ENCODE peak calls at places on chromosomes 2 and 18, in five cellular contexts. Q is HCT116, C is hepatocyte, X is neural progenitor cell, O is GM23338. A is an unnamed sample.

GRCh38 chr2:143121957-143122356 is 7.3 kb upstream of the ARHGAP15 start:
- DNase-seq in Q (no peak), C (no peak), X (no peak), O (no peak), A (no peak)

GRCh38 chr2:45918816-45919655 is 267.6 kb downstream of the PRKCE start:
- DNase-seq in Q (no peak), C (no peak), X (no peak), O (no peak), A (no peak)

GRCh38 chr18:61942072-61942471 is 49.3 kb upstream of the RNF152 start:
- DNase-seq in Q (no peak), C (no peak), X (no peak), O (no peak), A (no peak)

GRCh38 chr2:148130571-148130970 is 109.7 kb downstream of the MBD5 start:
- DNase-seq in Q (no peak), C (peak; percentile 36), X (no peak), O (peak; percentile 8), A (no peak)

GRCh38 chr2:24515335-24515734 is 24.3 kb downstream of the NCOA1 start:
- DNase-seq in Q (no peak), C (no peak), X (no peak), O (no peak), A (no peak)

GRCh38 chr2:239405071-239405470 is 4.3 kb upstream of the HDAC4 start:
- DNase-seq in Q (no peak), C (no peak), X (no peak), O (no peak), A (no peak)

GRCh38 chr2:203808041-203808750 is 59.4 kb upstream of the CTLA4 start:
- DNase-seq in Q (no peak), C (no peak), X (peak; percentile 90), O (peak; percentile 18), A (no peak)

GRCh38 chr2:158131919-158132566 is 30.4 kb downstream of the UPP2 start:
- DNase-seq in Q (no peak), C (peak; percentile 42), X (no peak), O (no peak), A (no peak)

GRCh38 chr2:144643537-144644336 is 123.8 kb upstream of the ZEB2 start:
- DNase-seq in Q (no peak), C (no peak), X (no peak), O (peak; percentile 38), A (no peak)

GRCh38 chr2:148900350-148900749 is 25.3 kb downstream of the KIF5C start:
- DNase-seq in Q (no peak), C (no peak), X (no peak), O (no peak), A (no peak)

DNA sequence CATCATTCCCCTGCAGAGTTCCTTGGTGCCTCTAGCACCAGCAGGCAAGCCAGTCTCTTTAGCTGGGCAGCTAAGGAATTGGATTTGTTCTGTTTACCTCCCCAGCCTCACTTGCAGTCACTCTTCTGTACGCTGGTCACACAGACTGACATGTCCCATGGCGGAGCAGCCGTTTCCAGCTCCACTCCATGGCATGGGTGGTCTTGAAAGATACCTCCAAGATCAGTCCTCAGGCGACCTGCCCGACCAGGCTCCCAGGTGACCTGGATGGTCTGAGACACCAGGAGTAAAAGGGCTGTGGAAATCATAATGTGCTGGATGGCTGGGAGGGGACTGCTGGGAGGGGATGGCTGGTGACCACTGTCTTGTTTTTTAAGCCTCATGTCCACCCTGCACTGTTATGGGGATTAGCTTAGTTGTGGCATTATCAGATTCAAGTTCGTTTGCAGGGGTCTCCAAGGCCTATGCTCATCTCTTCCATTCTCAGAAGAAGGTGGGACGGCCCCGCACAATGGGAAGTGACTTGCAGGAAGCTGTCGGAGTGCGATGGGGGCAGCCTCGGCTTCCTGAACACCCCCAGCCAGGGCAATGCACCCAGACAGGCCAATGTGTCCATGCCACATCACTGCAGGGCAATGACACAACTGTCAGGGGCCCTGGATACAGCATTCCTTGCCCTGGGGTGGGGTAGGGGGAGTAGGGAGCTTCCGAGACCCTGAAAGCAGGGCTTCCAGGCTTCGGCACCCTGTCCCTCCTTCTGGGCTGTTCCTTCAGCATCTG is 156.1 kb upstream of the MYCN start:
- DNase-seq in Q (no peak), C (no peak), X (no peak), O (no peak), A (no peak)
- H3K27ac ChIP-seq in Q (no peak overlapping the region), C (no peak overlapping the region), X (no peak overlapping the region), O (no peak overlapping the region), A (no peak overlapping the region)

GRCh38 chr2:208254871-208255556 is at the start of gene IDH1:
- DNase-seq in Q (peak; percentile 87), C (peak; percentile 98), X (peak; percentile 98), O (peak; percentile 98), A (peak; percentile 91)

GRCh38 chr2:208254118-208254870 is 577 bp downstream of the IDH1 start:
- DNase-seq in Q (peak; percentile 55), C (peak; percentile 92), X (peak; percentile 96), O (peak; percentile 94), A (peak; percentile 93)

GRCh38 chr2:208253518-208254117 is 1.3 kb downstream of the IDH1 start:
- DNase-seq in Q (no peak), C (no peak), X (no peak), O (no peak), A (no peak)

GRCh38 chr2:208255557-208256106 is 761 bp upstream of the IDH1 start:
- DNase-seq in Q (no peak), C (no peak), X (no peak), O (no peak), A (no peak)

DNA sequence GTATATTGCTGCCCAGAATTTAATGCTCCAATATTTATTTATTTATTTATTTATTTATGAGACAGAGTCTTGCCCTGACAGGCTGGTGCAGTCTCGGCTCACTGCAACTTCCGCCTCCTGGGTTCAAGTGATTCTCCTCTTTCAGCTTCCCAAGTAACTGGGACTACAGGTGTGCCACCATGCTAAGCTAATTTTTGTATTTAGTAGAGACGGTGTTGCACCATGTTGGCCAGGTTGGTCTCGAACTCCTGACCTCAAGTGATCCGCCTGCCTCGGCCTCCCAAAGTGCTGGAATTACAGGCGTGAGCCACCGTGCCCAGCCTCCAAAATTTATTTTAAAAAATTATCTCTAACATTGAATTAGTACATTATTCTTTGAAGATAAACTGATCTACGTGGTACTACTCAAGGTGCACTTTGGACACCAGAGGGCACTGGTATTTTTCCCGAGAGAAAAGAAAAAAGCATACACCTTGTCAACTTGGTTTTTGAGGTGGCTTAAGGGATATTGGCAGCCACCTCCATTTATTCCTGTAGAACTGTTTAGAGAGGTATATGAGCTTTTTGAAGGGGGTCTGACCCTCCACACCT is 1.4 kb upstream of the IDH1 start:
- DNase-seq in Q (no peak), C (peak; percentile 30), X (peak; percentile 26), O (peak; percentile 58), A (peak; percentile 58)
- TF ChIP-seq CTCF in Q (peak; percentile 48), C (peak; percentile 40), X (peak; percentile 47), O (peak; percentile 49), A (peak; percentile 78)

DNA sequence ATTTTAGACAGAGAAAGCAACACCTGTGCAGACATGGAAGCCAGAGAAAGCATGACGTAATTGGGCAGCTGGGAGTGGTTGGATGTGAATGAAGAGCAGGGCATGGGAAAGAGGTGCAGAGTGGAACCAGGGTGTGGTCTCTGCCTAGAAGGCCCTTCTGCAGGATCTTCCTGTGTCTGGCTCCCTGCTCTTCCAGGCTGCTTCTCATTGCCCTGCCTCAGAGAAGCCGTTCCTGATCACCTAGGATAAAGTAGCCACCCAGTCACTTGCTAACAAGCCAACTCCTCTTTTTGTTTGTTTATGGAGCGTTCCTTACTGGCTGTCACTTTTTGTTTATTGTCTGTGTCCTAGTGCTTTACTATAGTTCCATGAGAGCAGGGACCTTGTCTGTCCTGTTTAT is 28.5 kb downstream of the GALNT1 start:
- DNase-seq in Q (no peak), C (no peak), X (no peak), O (peak; percentile 34), A (no peak)
- TF ChIP-seq EZH2phosphoT487 in Q (no peak), C (no peak), X (no peak), O (no peak), A (no peak)

GRCh38 chr2:106885981-106886915 is at the start of gene ST6GAL2:
- DNase-seq in Q (no peak), C (peak; percentile 48), X (peak; percentile 87), O (peak; percentile 72), A (no peak)
- H3K27ac ChIP-seq in Q (no peak within 1 kb of the TSS), C (peak within 1 kb of the TSS; percentile 63), X (no peak within 1 kb of the TSS), O (no peak within 1 kb of the TSS), A (no peak within 1 kb of the TSS)

GRCh38 chr18:31801078-31801477 is 40.4 kb upstream of the SLC25A52 start:
- DNase-seq in Q (no peak), C (no peak), X (no peak), O (no peak), A (no peak)
- TF ChIP-seq CTCF in Q (no peak), C (no peak), X (no peak), O (no peak), A (no peak)

GRCh38 chr18:6566338-6566911 is 151.7 kb upstream of the L3MBTL4 start:
- DNase-seq in Q (no peak), C (no peak), X (peak; percentile 72), O (no peak), A (no peak)
- TF ChIP-seq EZH2phosphoT487 in Q (no peak), C (no peak), X (no peak), O (no peak), A (no peak)

GRCh38 chr2:197496695-197497094 is 2.9 kb downstream of the HSPD1 start:
- DNase-seq in Q (no peak), C (no peak), X (no peak), O (no peak), A (no peak)
- H3K27ac ChIP-seq in Q (no peak overlapping the region), C (no peak overlapping the region), X (no peak overlapping the region), O (peak overlapping the region; percentile 4), A (no peak overlapping the region)

GRCh38 chr18:70578480-70578879 is 289.6 kb downstream of the SOCS6 start:
- DNase-seq in Q (no peak), C (peak; percentile 7), X (peak; percentile 78), O (no peak), A (no peak)
- TF ChIP-seq CTCF in Q (peak; percentile 48), C (peak; percentile 12), X (peak; percentile 78), O (no peak), A (no peak)

A was measured in OCI-LY7.